ENCODE peak calls at places on chromosomes 11 and 22, in four cellular contexts. J is fibroblast of the conjunctiva; L is PC-3; X is naive thymus-derived CD8-positive, alpha-beta T cell. B is an unnamed sample.

GRCh38 chr11:10080134-10080533 is 213.9 kb downstream of the SBF2 start:
- DNase-seq in X (no peak), L (no peak), J (no peak), B (no peak)

GRCh38 chr11:96013459-96014213 is 89.7 kb upstream of the MTMR2 start:
- DNase-seq in L (no peak), J (no peak), X (peak; percentile 63), B (no peak)

GRCh38 chr11:61580292-61580888 is 486 bp downstream of the SYT7 start:
- DNase-seq in X (no peak), J (no peak), L (peak; percentile 32), B (no peak)

GRCh38 chr22:23906641-23907040 is 12.5 kb downstream of the MIF start:
- DNase-seq in J (no peak), X (no peak), L (no peak), B (no peak)

GRCh38 chr11:47398011-47398410 is 10.4 kb upstream of the SLC39A13 start:
- DNase-seq in X (no peak), L (no peak), J (no peak), B (no peak)

GRCh38 chr11:2327032-2327431 is 25.2 kb downstream of the TSPAN32 start:
- DNase-seq in J (no peak), X (no peak), L (no peak), B (no peak)

GRCh38 chr11:65868907-65869306 is 3.7 kb downstream of the EFEMP2 start:
- DNase-seq in J (no peak), X (no peak), L (no peak), B (no peak)

GRCh38 chr11:13388741-13389140 is 74.3 kb downstream of the BTBD10 start:
- DNase-seq in X (no peak), L (no peak), J (no peak), B (no peak)

GRCh38 chr22:31947296-31947695 is 3.0 kb downstream of the YWHAH start:
- DNase-seq in J (no peak), L (no peak), X (peak; percentile 59), B (no peak)

GRCh38 chr11:64643258-64643881 is 52.4 kb downstream of the SLC22A12 start:
- DNase-seq in L (no peak), X (no peak), J (no peak), B (peak; percentile 48)

GRCh38 chr11:13324709-13325108 is 47.1 kb downstream of the BMAL1 start:
- DNase-seq in L (no peak), X (no peak), J (no peak), B (no peak)

GRCh38 chr11:1358286-1358685 is 31.4 kb upstream of the BRSK2 start:
- DNase-seq in J (no peak), X (no peak), L (no peak), B (no peak)

GRCh38 chr11:93840981-93841380 is 9.4 kb downstream of the VSTM5 start:
- DNase-seq in L (no peak), X (no peak), J (no peak), B (no peak)

GRCh38 chr11:11476971-11477645 is 124.1 kb upstream of the CSNK2A3 start:
- DNase-seq in J (no peak), L (no peak), X (no peak), B (no peak)

GRCh38 chr11:10897150-10897549 is 39.3 kb upstream of the ZBED5 start:
- DNase-seq in X (no peak), J (no peak), L (no peak), B (no peak)

GRCh38 chr22:50613291-50613981 is 12.8 kb downstream of the MAPK8IP2 start:
- DNase-seq in L (peak; percentile 60), J (no peak), X (no peak), B (no peak)

GRCh38 chr22:39115976-39116621 is 19.1 kb downstream of the APOBEC3H start:
- DNase-seq in J (no peak), X (no peak), L (no peak), B (no peak)

GRCh38 chr11:27388869-27389268 is 25.9 kb upstream of the CCDC34 start:
- DNase-seq in L (no peak), J (no peak), X (no peak), B (no peak)